ENCODE peak calls at places on chromosomes 4 and X, in ten cellular contexts. J, U, X, O, S, V, T, K, A and I are unnamed samples.

GRCh38 chr4:101600287-101600686 is 190.2 kb upstream of the BANK1 start:
- DNase-seq in J (no peak), U (no peak), X (no peak), O (no peak), S (no peak), V (no peak), T (no peak), K (no peak), A (no peak), I (peak)

GRCh38 chr4:472881-473574 is 25.9 kb downstream of the ZNF721 start:
- DNase-seq in J (no peak), U (no peak), X (no peak), O (no peak), S (no peak), V (no peak), T (no peak), K (peak), A (no peak), I (no peak)

GRCh38 chr4:794911-795725 is 30.8 kb downstream of the CPLX1 start:
- DNase-seq in J (no peak), U (no peak), X (no peak), O (peak), S (no peak), V (no peak), T (no peak), K (no peak), A (no peak), I (no peak)

GRCh38 chrX:55489315-55490009 is at the start of gene USP51:
- DNase-seq in J (no peak), U (peak), X (no peak), O (peak), S (no peak), V (no peak), T (peak), K (peak), A (peak), I (no peak)

GRCh38 chrX:107659768-107660167 is 31.5 kb downstream of the PRPS1 start:
- DNase-seq in J (no peak), U (no peak), X (no peak), O (no peak), S (no peak), V (peak), T (no peak), K (peak), A (no peak), I (no peak)

GRCh38 chrX:9207142-9207541 is 173.2 kb upstream of the FAM9B start:
- DNase-seq in J (no peak), U (no peak), X (no peak), O (no peak), S (no peak), V (no peak), T (no peak), K (peak), A (no peak), I (no peak)

GRCh38 chr4:5370286-5370685 is 319.0 kb downstream of the STK32B start:
- DNase-seq in J (no peak), U (no peak), X (no peak), O (no peak), S (peak), V (no peak), T (no peak), K (no peak), A (no peak), I (peak)

GRCh38 chrX:91414710-91415109 is 19.9 kb upstream of the PABPC5 start:
- DNase-seq in J (no peak), U (no peak), X (no peak), O (no peak), S (no peak), V (no peak), T (no peak), K (peak), A (no peak), I (no peak)

GRCh38 chrX:105910563-105911105 is 88.3 kb downstream of the NRK start:
- DNase-seq in J (no peak), U (no peak), X (no peak), O (no peak), S (peak), V (no peak), T (peak), K (no peak), A (no peak), I (no peak)

GRCh38 chrX:6683353-6683752 is 148.4 kb upstream of the VCX3A start:
- DNase-seq in J (no peak), U (no peak), X (no peak), O (no peak), S (no peak), V (no peak), T (no peak), K (no peak), A (no peak), I (no peak)

GRCh38 chr4:37903901-37904300 is 13.0 kb downstream of the TBC1D1 start:
- DNase-seq in J (no peak), U (no peak), X (no peak), O (no peak), S (no peak), V (no peak), T (no peak), K (no peak), A (no peak), I (no peak)

DNA sequence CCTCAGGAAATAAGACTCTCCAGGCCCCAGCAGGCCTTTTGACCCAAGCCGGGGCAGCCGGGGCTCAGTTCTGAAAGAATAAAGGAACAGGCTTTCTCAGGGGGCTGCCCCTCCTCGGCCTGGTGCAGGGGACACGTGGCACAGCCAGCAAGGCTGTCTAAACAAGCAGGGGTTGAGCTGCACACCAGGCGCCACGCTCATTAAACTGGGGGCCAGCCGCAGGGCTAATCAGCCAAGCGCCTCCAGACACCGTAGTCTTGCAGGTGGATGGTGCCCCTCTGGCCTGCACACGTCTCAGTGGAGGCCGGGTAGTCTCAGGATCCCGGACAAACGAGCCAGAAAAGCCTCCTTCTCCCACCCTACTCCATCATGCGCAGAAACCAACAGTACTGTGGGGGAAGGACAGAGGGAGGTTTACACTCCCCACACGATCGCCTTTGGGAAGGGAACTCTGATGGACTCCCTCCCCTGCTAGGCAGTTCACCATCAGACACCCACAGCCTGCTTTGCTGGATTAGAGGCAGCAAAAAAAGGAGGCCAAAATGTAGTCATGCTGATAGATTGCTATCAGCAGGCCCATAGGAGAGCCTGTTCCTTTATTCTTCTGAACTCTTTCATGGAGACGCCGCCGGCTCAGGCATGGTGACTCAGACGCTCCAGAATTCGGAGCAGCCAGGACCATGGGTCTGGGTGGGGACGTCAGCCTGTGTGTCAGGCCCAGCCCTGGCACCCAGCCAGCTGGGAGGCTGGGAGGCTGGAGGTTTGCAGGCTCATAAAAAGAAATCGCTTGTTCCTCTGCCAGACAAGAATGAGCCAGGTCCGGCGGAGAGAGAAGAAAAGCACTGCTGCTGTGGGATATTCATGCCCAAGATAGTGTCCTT is 342.4 kb downstream of the BCOR start:
- DNase-seq in J (no peak), U (no peak), X (no peak), O (peak), S (peak), V (no peak), T (peak), K (peak), A (peak), I (peak)
- H3K27ac ChIP-seq in J (no peak), U (no peak), X (no peak), O (peak), S (peak), V (no peak), T (peak), K (peak), A (no peak), I (peak)

GRCh38 chr4:15402146-15402545 is 25.7 kb upstream of the C1QTNF7 start:
- DNase-seq in J (no peak), U (no peak), X (no peak), O (no peak), S (peak), V (no peak), T (no peak), K (no peak), A (no peak), I (no peak)
- H3K27ac ChIP-seq in J (no peak), U (no peak), X (no peak), O (peak), S (peak), V (peak), T (no peak), K (peak), A (peak), I (peak)

DNA sequence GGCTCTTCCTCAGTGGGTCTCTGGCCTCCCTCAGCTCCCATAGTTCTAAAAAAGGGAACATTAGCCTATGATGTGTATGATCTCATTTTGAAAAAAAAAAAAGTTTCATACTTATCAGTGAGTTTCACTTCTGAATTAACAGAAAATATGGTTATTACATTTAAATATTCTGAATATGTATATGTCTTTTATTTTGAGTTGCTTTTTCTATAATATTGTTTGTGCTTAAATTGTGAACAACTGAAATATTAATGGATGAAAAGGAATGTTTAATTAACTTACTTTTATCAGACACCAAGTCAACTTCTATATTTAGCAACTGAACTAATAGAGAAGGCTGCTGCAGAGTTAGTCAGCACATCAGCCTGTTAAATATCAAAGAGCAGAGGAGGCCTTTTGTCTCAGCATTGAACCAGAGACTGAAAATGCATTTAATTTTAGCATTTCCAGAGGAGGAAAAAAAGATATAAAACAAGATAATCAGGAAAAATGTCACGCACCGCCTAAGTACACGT is 20.4 kb upstream of the FHL1 start:
- DNase-seq in J (no peak), U (no peak), X (no peak), O (no peak), S (peak), V (peak), T (no peak), K (peak), A (no peak), I (no peak)
- H3K27ac ChIP-seq in J (no peak), U (no peak), X (no peak), O (no peak), S (peak), V (peak), T (no peak), K (peak), A (no peak), I (no peak)

GRCh38 chr4:2352171-2352570 is 66.3 kb downstream of the ZFYVE28 start:
- DNase-seq in J (no peak), U (no peak), X (no peak), O (peak), S (no peak), V (no peak), T (no peak), K (no peak), A (peak), I (no peak)

GRCh38 chr4:2354127-2354526 is 64.3 kb downstream of the ZFYVE28 start:
- DNase-seq in J (no peak), U (peak), X (no peak), O (peak), S (no peak), V (no peak), T (no peak), K (peak), A (no peak), I (no peak)

GRCh38 chr4:2354760-2355159 is 63.7 kb downstream of the ZFYVE28 start:
- DNase-seq in J (no peak), U (peak), X (no peak), O (peak), S (no peak), V (no peak), T (no peak), K (peak), A (peak), I (no peak)

GRCh38 chr4:2352729-2353221 is 65.7 kb downstream of the ZFYVE28 start:
- DNase-seq in J (no peak), U (no peak), X (no peak), O (peak), S (no peak), V (no peak), T (no peak), K (no peak), A (no peak), I (no peak)

GRCh38 chr4:2353222-2354107 is 65.0 kb downstream of the ZFYVE28 start:
- DNase-seq in J (no peak), U (no peak), X (no peak), O (peak), S (no peak), V (no peak), T (no peak), K (peak), A (peak), I (no peak)
- H3K27ac ChIP-seq in J (no peak), U (no peak), X (no peak), O (no peak), S (no peak), V (no peak), T (no peak), K (no peak), A (no peak), I (no peak)

GRCh38 chr4:78560296-78560963 is 8.9 kb downstream of the ANXA3 start:
- DNase-seq in J (no peak), U (no peak), X (no peak), O (no peak), S (peak), V (no peak), T (no peak), K (no peak), A (no peak), I (no peak)

GRCh38 chr4:78561677-78562076 is 10.1 kb downstream of the ANXA3 start:
- DNase-seq in J (no peak), U (no peak), X (no peak), O (no peak), S (peak), V (no peak), T (peak), K (no peak), A (no peak), I (no peak)

GRCh38 chr4:78557841-78558240 is 6.3 kb downstream of the ANXA3 start:
- DNase-seq in J (no peak), U (no peak), X (no peak), O (no peak), S (no peak), V (no peak), T (no peak), K (no peak), A (no peak), I (no peak)

GRCh38 chr4:78556655-78557054 is 5.1 kb downstream of the ANXA3 start:
- DNase-seq in J (no peak), U (no peak), X (no peak), O (no peak), S (no peak), V (no peak), T (no peak), K (no peak), A (no peak), I (no peak)

GRCh38 chr4:78558421-78558820 is 6.9 kb downstream of the ANXA3 start:
- DNase-seq in J (no peak), U (no peak), X (no peak), O (no peak), S (peak), V (no peak), T (no peak), K (no peak), A (no peak), I (no peak)
- H3K27ac ChIP-seq in J (no peak), U (no peak), X (no peak), O (no peak), S (no peak), V (no peak), T (peak), K (no peak), A (no peak), I (peak)

DNA sequence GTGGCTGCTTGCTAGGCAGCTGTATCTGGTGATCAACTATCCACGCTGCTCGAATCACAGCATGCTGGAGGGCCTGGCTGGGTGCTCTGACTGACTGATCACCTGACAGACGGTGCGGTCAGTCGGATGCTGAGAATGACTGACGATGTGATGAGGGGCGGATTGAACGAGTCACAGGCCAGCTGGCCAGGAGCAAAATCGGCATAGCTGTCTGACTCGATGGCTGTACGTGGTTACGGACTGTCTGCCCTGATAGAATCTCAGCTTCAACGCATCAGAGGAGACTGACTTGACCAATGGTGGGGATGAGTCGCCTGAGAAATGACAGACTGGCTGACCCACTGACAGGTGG is 1.0 kb upstream of the SUV39H1 start:
- DNase-seq in J (no peak), U (no peak), X (no peak), O (no peak), S (peak), V (peak), T (peak), K (no peak), A (no peak), I (no peak)
- H3K27ac ChIP-seq in J (no peak), U (peak), X (peak), O (peak), S (peak), V (peak), T (no peak), K (peak), A (peak), I (no peak)

GRCh38 chrX:3540105-3540504 is 173.3 kb downstream of the PRKX start:
- DNase-seq in J (no peak), U (no peak), X (no peak), O (no peak), S (no peak), V (no peak), T (no peak), K (no peak), A (no peak), I (no peak)
- H3K27ac ChIP-seq in J (no peak), U (no peak), X (no peak), O (no peak), S (no peak), V (no peak), T (no peak), K (no peak), A (no peak), I (no peak)